ENCODE peak calls at places on chromosomes 2 and 18, in five cellular contexts. One of them, this sample, is unnamed.

GRCh38 chr2:128502638-128503246 is 184.1 kb upstream of the HS6ST1 start:
- DNase-seq in RWPE2: no peak
- DNase-seq in IMR-90: no peak
- DNase-seq in lower lobe of right lung: no peak
- DNase-seq in neuronal stem cell: no peak
- DNase-seq in this sample: peak; percentile 55

GRCh38 chr2:98388601-98389247 is 42.5 kb downstream of the CNGA3 start:
- DNase-seq in RWPE2: no peak
- DNase-seq in IMR-90: no peak
- DNase-seq in lower lobe of right lung: no peak
- DNase-seq in neuronal stem cell: no peak
- DNase-seq in this sample: no peak

GRCh38 chr2:233349005-233349998 is 5.0 kb upstream of the DGKD start:
- DNase-seq in RWPE2: no peak
- DNase-seq in IMR-90: peak; percentile 19
- DNase-seq in lower lobe of right lung: peak; percentile 57
- DNase-seq in neuronal stem cell: no peak
- DNase-seq in this sample: peak; percentile 77

GRCh38 chr2:66377832-66378231 is 57.1 kb upstream of the MEIS1 start:
- DNase-seq in RWPE2: no peak
- DNase-seq in IMR-90: no peak
- DNase-seq in lower lobe of right lung: no peak
- DNase-seq in neuronal stem cell: no peak
- DNase-seq in this sample: no peak

GRCh38 chr2:100742884-100743283 is 77.1 kb upstream of the NPAS2 start:
- DNase-seq in RWPE2: no peak
- DNase-seq in IMR-90: peak; percentile 98
- DNase-seq in lower lobe of right lung: no peak
- DNase-seq in neuronal stem cell: no peak
- DNase-seq in this sample: no peak

GRCh38 chr2:217077841-217078407 is 218.1 kb upstream of the TNP1 start:
- DNase-seq in RWPE2: no peak
- DNase-seq in IMR-90: peak; percentile 69
- DNase-seq in lower lobe of right lung: no peak
- DNase-seq in neuronal stem cell: no peak
- DNase-seq in this sample: no peak

GRCh38 chr18:23493654-23494053 is 9.7 kb upstream of the RMC1 start:
- DNase-seq in RWPE2: no peak
- DNase-seq in IMR-90: no peak
- DNase-seq in lower lobe of right lung: no peak
- DNase-seq in neuronal stem cell: no peak
- DNase-seq in this sample: no peak

GRCh38 chr18:79533591-79533990 is 137.9 kb downstream of the NFATC1 start:
- DNase-seq in RWPE2: peak; percentile 28
- DNase-seq in IMR-90: no peak
- DNase-seq in lower lobe of right lung: peak; percentile 34
- DNase-seq in neuronal stem cell: no peak
- DNase-seq in this sample: peak; percentile 30

GRCh38 chr2:176071330-176072291 is 12.2 kb downstream of the EVX2 start:
- DNase-seq in RWPE2: no peak
- DNase-seq in IMR-90: no peak
- DNase-seq in lower lobe of right lung: no peak
- DNase-seq in neuronal stem cell: no peak
- DNase-seq in this sample: no peak

GRCh38 chr2:144501118-144501517 is 18.8 kb downstream of the ZEB2 start:
- DNase-seq in RWPE2: no peak
- DNase-seq in IMR-90: peak; percentile 67
- DNase-seq in lower lobe of right lung: no peak
- DNase-seq in neuronal stem cell: no peak
- DNase-seq in this sample: no peak

GRCh38 chr2:84815146-84815545 is 65.7 kb downstream of the TRABD2A start:
- DNase-seq in RWPE2: no peak
- DNase-seq in IMR-90: peak; percentile 70
- DNase-seq in lower lobe of right lung: no peak
- DNase-seq in neuronal stem cell: no peak
- DNase-seq in this sample: no peak

GRCh38 chr18:2547477-2548087 is 23.7 kb downstream of the METTL4 start:
- DNase-seq in RWPE2: no peak
- DNase-seq in IMR-90: peak; percentile 71
- DNase-seq in lower lobe of right lung: no peak
- DNase-seq in neuronal stem cell: peak; percentile 24
- DNase-seq in this sample: no peak

GRCh38 chr2:239287461-239287860 is 113.4 kb downstream of the HDAC4 start:
- DNase-seq in RWPE2: no peak
- DNase-seq in IMR-90: peak; percentile 60
- DNase-seq in lower lobe of right lung: no peak
- DNase-seq in neuronal stem cell: no peak
- DNase-seq in this sample: no peak

GRCh38 chr2:239288237-239288636 is 112.6 kb downstream of the HDAC4 start:
- DNase-seq in RWPE2: no peak
- DNase-seq in IMR-90: peak; percentile 67
- DNase-seq in lower lobe of right lung: no peak
- DNase-seq in neuronal stem cell: no peak
- DNase-seq in this sample: no peak

GRCh38 chr2:239285932-239286230 is 114.9 kb downstream of the HDAC4 start:
- DNase-seq in RWPE2: no peak
- DNase-seq in IMR-90: no peak
- DNase-seq in lower lobe of right lung: no peak
- DNase-seq in neuronal stem cell: no peak
- DNase-seq in this sample: no peak

GRCh38 chr2:239285071-239285931 is 115.5 kb downstream of the HDAC4 start:
- DNase-seq in RWPE2: peak; percentile 44
- DNase-seq in IMR-90: no peak
- DNase-seq in lower lobe of right lung: peak; percentile 53
- DNase-seq in neuronal stem cell: no peak
- DNase-seq in this sample: peak; percentile 45

DNA sequence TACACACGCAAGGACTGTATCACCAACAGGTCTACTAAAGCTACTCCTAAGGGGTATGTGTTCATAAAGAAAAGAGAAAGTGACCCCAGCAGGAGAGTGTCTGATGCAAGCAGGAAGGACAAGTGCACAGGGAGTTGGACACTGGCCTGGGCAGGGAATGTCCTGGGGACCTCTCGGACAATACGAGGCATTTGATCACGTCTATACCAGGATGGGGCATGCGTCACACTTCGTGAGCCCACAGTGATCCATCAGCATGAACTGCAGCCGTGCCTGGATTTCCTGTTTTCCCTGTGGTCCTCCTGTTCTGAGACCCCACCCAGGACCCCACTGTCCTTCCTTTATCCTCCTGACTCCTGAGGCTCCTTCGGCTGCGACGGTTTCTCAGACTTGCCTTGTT is 113.9 kb downstream of the HDAC4 start:
- DNase-seq in RWPE2: peak; percentile 48
- DNase-seq in IMR-90: no peak
- DNase-seq in lower lobe of right lung: no peak
- DNase-seq in neuronal stem cell: no peak
- DNase-seq in this sample: peak; percentile 33
- H3K4me1 ChIP-seq in RWPE2: peaks cover 10% of the 10 kb centered on the region
- H3K4me1 ChIP-seq in IMR-90: peaks cover 43% of the 10 kb centered on the region
- H3K4me1 ChIP-seq in lower lobe of right lung: peaks cover 44% of the 10 kb centered on the region
- H3K4me1 ChIP-seq in neuronal stem cell: peaks cover 51% of the 10 kb centered on the region
- H3K4me1 ChIP-seq in this sample: no peaks in the 10 kb centered on the region

DNA sequence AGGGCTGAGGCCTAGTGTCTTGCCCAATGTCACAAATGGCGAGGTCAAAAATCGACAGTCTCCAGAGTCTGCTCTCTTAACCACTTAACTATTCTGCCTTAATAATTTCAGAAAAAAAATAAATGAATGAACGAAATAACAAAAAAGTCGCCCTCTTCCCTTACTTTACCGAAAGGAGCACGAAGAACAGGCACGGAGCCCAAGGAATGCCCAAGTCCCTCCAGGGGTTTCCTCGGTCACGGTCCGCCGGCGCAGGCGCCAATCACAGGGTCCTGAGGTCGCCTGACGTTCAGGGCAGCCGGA is 303 bp downstream of the SUPT7L start:
- DNase-seq in RWPE2: no peak
- DNase-seq in IMR-90: no peak
- DNase-seq in lower lobe of right lung: peak; percentile 85
- DNase-seq in neuronal stem cell: no peak
- DNase-seq in this sample: peak; percentile 91
- H3K27ac ChIP-seq in RWPE2: peak overlapping the region; percentile 74
- H3K27ac ChIP-seq in IMR-90: peak overlapping the region; percentile 86
- H3K27ac ChIP-seq in lower lobe of right lung: peak overlapping the region; percentile 92
- H3K27ac ChIP-seq in neuronal stem cell: peak overlapping the region; percentile 47
- H3K27ac ChIP-seq in this sample: peak overlapping the region; percentile 96

GRCh38 chr2:172578054-172578453 is 22.2 kb downstream of the PDK1 start:
- DNase-seq in RWPE2: no peak
- DNase-seq in IMR-90: peak; percentile 21
- DNase-seq in lower lobe of right lung: no peak
- DNase-seq in neuronal stem cell: no peak
- DNase-seq in this sample: no peak
- H3K36me3 ChIP-seq in RWPE2: peaks cover 92% of the 10 kb centered on the region
- H3K36me3 ChIP-seq in IMR-90: peaks cover 18% of the 10 kb centered on the region
- H3K36me3 ChIP-seq in lower lobe of right lung: peaks cover 8% of the 10 kb centered on the region
- H3K36me3 ChIP-seq in neuronal stem cell: peaks cover 18% of the 10 kb centered on the region
- H3K36me3 ChIP-seq in this sample: peaks cover 2% of the 10 kb centered on the region

GRCh38 chr2:237882510-237883481 is 23.4 kb downstream of the RAMP1 start:
- DNase-seq in RWPE2: no peak
- DNase-seq in IMR-90: no peak
- DNase-seq in lower lobe of right lung: peak; percentile 40
- DNase-seq in neuronal stem cell: no peak
- DNase-seq in this sample: peak; percentile 79
- H3K4me1 ChIP-seq in RWPE2: peaks cover 10% of the 10 kb centered on the region
- H3K4me1 ChIP-seq in IMR-90: peaks cover 12% of the 10 kb centered on the region
- H3K4me1 ChIP-seq in lower lobe of right lung: peaks cover 4% of the 10 kb centered on the region
- H3K4me1 ChIP-seq in neuronal stem cell: no peaks in the 10 kb centered on the region
- H3K4me1 ChIP-seq in this sample: no peaks in the 10 kb centered on the region

GRCh38 chr2:228876296-228876695 is 394.8 kb downstream of the PID1 start:
- DNase-seq in RWPE2: no peak
- DNase-seq in IMR-90: no peak
- DNase-seq in lower lobe of right lung: no peak
- DNase-seq in neuronal stem cell: no peak
- DNase-seq in this sample: no peak
- H3K27ac ChIP-seq in RWPE2: no peak overlapping the region
- H3K27ac ChIP-seq in IMR-90: no peak overlapping the region
- H3K27ac ChIP-seq in lower lobe of right lung: no peak overlapping the region
- H3K27ac ChIP-seq in neuronal stem cell: no peak overlapping the region
- H3K27ac ChIP-seq in this sample: no peak overlapping the region

GRCh38 chr2:36545871-36546416 is 52.0 kb downstream of the FEZ2 start:
- DNase-seq in RWPE2: no peak
- DNase-seq in IMR-90: no peak
- DNase-seq in lower lobe of right lung: no peak
- DNase-seq in neuronal stem cell: no peak
- DNase-seq in this sample: no peak

GRCh38 chr2:36547906-36548305 is 50.1 kb downstream of the FEZ2 start:
- DNase-seq in RWPE2: no peak
- DNase-seq in IMR-90: no peak
- DNase-seq in lower lobe of right lung: no peak
- DNase-seq in neuronal stem cell: no peak
- DNase-seq in this sample: no peak

GRCh38 chr2:36541891-36542595 is 55.9 kb downstream of the FEZ2 start:
- DNase-seq in RWPE2: no peak
- DNase-seq in IMR-90: no peak
- DNase-seq in lower lobe of right lung: no peak
- DNase-seq in neuronal stem cell: no peak
- DNase-seq in this sample: no peak

GRCh38 chr2:36540986-36541750 is 56.8 kb downstream of the FEZ2 start:
- DNase-seq in RWPE2: no peak
- DNase-seq in IMR-90: no peak
- DNase-seq in lower lobe of right lung: no peak
- DNase-seq in neuronal stem cell: no peak
- DNase-seq in this sample: no peak

GRCh38 chr2:36544638-36545338 is 53.2 kb downstream of the FEZ2 start:
- DNase-seq in RWPE2: no peak
- DNase-seq in IMR-90: peak; percentile 52
- DNase-seq in lower lobe of right lung: no peak
- DNase-seq in neuronal stem cell: no peak
- DNase-seq in this sample: no peak
- H3K36me3 ChIP-seq in RWPE2: peaks cover 98% of the 10 kb centered on the region
- H3K36me3 ChIP-seq in IMR-90: peaks cover 51% of the 10 kb centered on the region
- H3K36me3 ChIP-seq in lower lobe of right lung: peaks cover 90% of the 10 kb centered on the region
- H3K36me3 ChIP-seq in neuronal stem cell: peaks cover 79% of the 10 kb centered on the region
- H3K36me3 ChIP-seq in this sample: peaks cover 9% of the 10 kb centered on the region

GRCh38 chr2:715038-715437 is 37.8 kb upstream of the TMEM18 start:
- DNase-seq in RWPE2: no peak
- DNase-seq in IMR-90: no peak
- DNase-seq in lower lobe of right lung: no peak
- DNase-seq in neuronal stem cell: no peak
- DNase-seq in this sample: no peak
- H3K4me1 ChIP-seq in RWPE2: no peaks in the 10 kb centered on the region
- H3K4me1 ChIP-seq in IMR-90: no peaks in the 10 kb centered on the region
- H3K4me1 ChIP-seq in lower lobe of right lung: no peaks in the 10 kb centered on the region
- H3K4me1 ChIP-seq in neuronal stem cell: no peaks in the 10 kb centered on the region
- H3K4me1 ChIP-seq in this sample: no peaks in the 10 kb centered on the region